ENCODE peak calls at places on chromosomes 3 and 15, in six cellular contexts. M is activated naive CD4-positive, alpha-beta T cell treated with Interleukin-2 at 50 U/mL for 16 hours; F is nucleus accumbens; J is left cardiac atrium; T is AG04450; R is dermis microvascular lymphatic vessel endothelial cell. K is an unnamed sample.
A peak's percentile ranks its signal among the peaks of the same experiment; 100 is the strongest.

GRCh38 chr3:64728994-64729393 is 41.2 kb upstream of the ADAMTS9 start:
- DNase-seq in M (no peak), F (no peak), J (peak; percentile 24), T (no peak), R (no peak), K (no peak)

GRCh38 chr3:73605388-73605787 is 19.4 kb downstream of the PDZRN3 start:
- DNase-seq in M (no peak), F (no peak), J (no peak), T (no peak), R (no peak), K (no peak)

GRCh38 chr3:64623125-64623524 is 64.7 kb downstream of the ADAMTS9 start:
- DNase-seq in M (no peak), F (no peak), J (no peak), T (no peak), R (no peak), K (no peak)

GRCh38 chr3:194632211-194632982 is 822 bp downstream of the TMEM44 start:
- DNase-seq in M (no peak), F (no peak), J (peak; percentile 63), T (no peak), R (peak; percentile 11), K (peak; percentile 43)

GRCh38 chr3:150183619-150184425 is 213.1 kb upstream of the PFN2 start:
- DNase-seq in M (peak; percentile 42), F (peak; percentile 78), J (peak; percentile 79), T (peak; percentile 46), R (peak; percentile 11), K (peak; percentile 90)

GRCh38 chr3:128906804-128907525 is 27.5 kb downstream of the ACAD9 start:
- DNase-seq in M (no peak), F (no peak), J (no peak), T (no peak), R (no peak), K (no peak)

GRCh38 chr3:73431136-73431933 is 193.4 kb downstream of the PDZRN3 start:
- DNase-seq in M (no peak), F (no peak), J (no peak), T (no peak), R (no peak), K (no peak)

GRCh38 chr3:55059027-55059629 is 131.3 kb upstream of the LRTM1 start:
- DNase-seq in M (no peak), F (no peak), J (no peak), T (no peak), R (no peak), K (peak; percentile 42)

GRCh38 chr3:184715943-184716651 is 4.2 kb upstream of the MAGEF1 start:
- DNase-seq in M (no peak), F (no peak), J (no peak), T (no peak), R (no peak), K (no peak)

GRCh38 chr3:119937229-119937628 is 155.3 kb downstream of the NR1I2 start:
- DNase-seq in M (peak; percentile 42), F (no peak), J (no peak), T (no peak), R (no peak), K (peak; percentile 37)

GRCh38 chr3:10483686-10484345 is 21.6 kb downstream of the ATP2B2 start:
- DNase-seq in M (no peak), F (no peak), J (no peak), T (no peak), R (no peak), K (no peak)

GRCh38 chr15:77118787-77119410 is 48.0 kb upstream of the TSPAN3 start:
- DNase-seq in M (peak; percentile 14), F (peak; percentile 39), J (no peak), T (peak; percentile 54), R (peak; percentile 66), K (peak; percentile 73)

GRCh38 chr15:34364041-34364440 is 3.0 kb downstream of the LPCAT4 start:
- DNase-seq in M (no peak), F (no peak), J (no peak), T (no peak), R (no peak), K (no peak)

K was measured in M059J.